ENCODE peak calls at places on chromosomes 1 and 21, in six cellular contexts. L is heart right ventricle, Y is DND-41, S is neural progenitor cell, V is uterus, E is aorta. R is an unnamed sample.

GRCh38 chr1:118842462-118843201 is 145.5 kb downstream of the TBX15 start:
- DNase-seq in L (no peak), Y (no peak), S (peak; percentile 12), V (no peak), E (no peak), R (peak; percentile 31)

GRCh38 chr1:108053291-108054023 is 88.5 kb upstream of the VAV3 start:
- DNase-seq in L (no peak), Y (no peak), S (no peak), V (no peak), E (no peak), R (no peak)

GRCh38 chr1:234212764-234213406 is 160.4 kb upstream of the COA6 start:
- DNase-seq in L (no peak), Y (peak; percentile 76), S (peak; percentile 79), V (no peak), E (no peak), R (no peak)

GRCh38 chr1:151282883-151283725 is 1.0 kb downstream of the ZNF687 start:
- DNase-seq in L (no peak), Y (peak; percentile 34), S (peak; percentile 68), V (peak; percentile 49), E (no peak), R (peak; percentile 38)

GRCh38 chr21:14054682-14055081 is 156.1 kb downstream of the LIPI start:
- DNase-seq in L (peak; percentile 6), Y (no peak), S (no peak), V (no peak), E (no peak), R (no peak)

GRCh38 chr1:88488277-88488676 is 195.8 kb upstream of the PKN2 start:
- DNase-seq in L (no peak), Y (no peak), S (no peak), V (no peak), E (no peak), R (no peak)

GRCh38 chr1:180301135-180301737 is 71.2 kb downstream of the LHX4 start:
- DNase-seq in L (no peak), Y (no peak), S (no peak), V (no peak), E (no peak), R (no peak)

GRCh38 chr1:48208652-48209051 is 13.9 kb upstream of the SLC5A9 start:
- DNase-seq in L (no peak), Y (no peak), S (no peak), V (no peak), E (no peak), R (no peak)

GRCh38 chr1:226034482-226034881 is 28.0 kb upstream of the H3-3A start:
- DNase-seq in L (peak; percentile 83), Y (no peak), S (no peak), V (peak; percentile 74), E (peak; percentile 95), R (peak; percentile 76)

GRCh38 chr1:156026588-156026987 is 5.8 kb upstream of the SSR2 start:
- DNase-seq in L (no peak), Y (no peak), S (no peak), V (no peak), E (no peak), R (no peak)

GRCh38 chr1:58618303-58618702 is 41.3 kb upstream of the TACSTD2 start:
- DNase-seq in L (no peak), Y (no peak), S (no peak), V (peak; percentile 54), E (peak; percentile 79), R (peak; percentile 46)

GRCh38 chr1:240539700-240540414 is 72.1 kb downstream of the GREM2 start:
- DNase-seq in L (no peak), Y (peak; percentile 12), S (no peak), V (no peak), E (no peak), R (no peak)

GRCh38 chr1:117623141-117623540 is 17.3 kb downstream of the TENT5C start:
- DNase-seq in L (no peak), Y (no peak), S (no peak), V (no peak), E (no peak), R (no peak)

DNA sequence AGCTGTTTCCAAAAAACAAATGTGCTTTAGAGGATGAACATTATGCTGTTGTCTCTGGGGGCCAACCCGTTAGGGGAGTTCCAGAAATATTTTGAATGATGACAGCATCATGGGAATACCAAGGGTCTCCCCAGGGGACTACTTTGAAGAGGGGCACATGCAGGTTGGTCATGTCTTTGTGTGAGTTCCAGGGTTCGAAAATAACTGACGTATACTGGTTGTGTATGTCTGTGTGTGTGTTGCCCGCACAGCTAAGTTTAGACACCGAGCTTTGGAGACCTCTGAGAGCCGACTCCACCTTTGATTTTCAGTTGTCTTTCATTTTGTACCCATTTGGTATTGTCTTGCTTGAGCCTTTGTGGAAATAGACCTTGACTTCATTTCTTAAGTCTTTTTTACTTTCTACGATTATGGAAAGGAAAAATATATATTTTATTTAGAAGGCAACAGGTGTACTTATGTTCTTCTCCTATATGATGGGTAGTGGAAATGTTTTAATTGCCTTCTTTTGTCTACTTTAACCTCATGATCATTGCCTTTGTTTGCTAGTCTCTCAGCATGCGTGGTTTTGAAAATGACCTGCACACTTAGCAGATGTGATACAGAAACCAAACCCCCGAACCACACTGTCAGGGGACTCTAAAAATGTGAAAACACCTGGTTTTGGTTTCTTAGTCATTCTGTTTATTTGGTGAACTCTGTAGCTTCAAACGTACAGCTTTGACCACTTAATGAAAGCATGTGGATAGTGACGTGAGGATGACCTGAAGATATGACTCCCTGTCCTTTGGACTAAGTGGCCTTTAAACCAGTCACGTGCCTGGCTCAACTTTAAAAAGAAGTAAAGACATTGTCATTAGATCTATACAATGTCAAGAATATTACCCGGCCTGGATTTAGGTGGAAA is 56.5 kb downstream of the GALNT2 start:
- DNase-seq in L (no peak), Y (peak; percentile 73), S (no peak), V (no peak), E (no peak), R (no peak)
- H3K4me1 ChIP-seq in L (peaks cover 33% of the 10 kb centered on the region), Y (peaks cover 99% of the 10 kb centered on the region), S (peaks cover 26% of the 10 kb centered on the region), V (no peaks in the 10 kb centered on the region), E (peaks cover 10% of the 10 kb centered on the region), R (peaks cover 6% of the 10 kb centered on the region)

DNA sequence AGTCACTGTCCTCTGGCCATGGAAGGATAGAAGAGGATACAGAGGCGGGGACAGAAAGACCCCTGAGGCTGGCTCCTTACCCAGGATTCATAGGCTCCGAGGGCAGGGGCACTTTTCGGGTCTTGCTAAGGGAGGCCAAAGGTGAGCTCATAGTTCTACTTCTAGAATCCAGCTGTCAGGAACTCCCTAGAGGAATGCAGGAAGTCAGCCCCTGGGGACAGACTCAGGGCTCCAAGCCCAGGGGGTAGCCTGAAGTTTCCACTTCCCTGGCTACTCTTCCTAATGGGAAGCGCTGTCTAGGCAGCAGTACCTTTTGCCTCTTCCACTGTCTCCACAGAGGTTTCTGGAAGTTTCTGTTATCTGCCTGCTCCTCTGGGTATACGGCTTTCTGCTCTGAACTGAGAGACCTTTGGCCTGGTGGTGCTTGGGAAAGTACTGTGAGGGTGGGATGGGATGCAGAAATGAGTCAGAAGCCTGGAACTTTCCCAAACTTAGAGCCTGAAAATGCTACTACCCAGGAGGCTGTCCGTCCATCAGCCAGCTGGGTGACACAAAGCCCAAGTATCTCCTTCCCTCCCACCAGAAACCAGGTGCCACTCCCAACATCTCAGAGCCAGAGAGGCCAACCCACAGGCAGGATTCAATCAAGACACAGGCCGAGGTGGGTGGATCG is 3.6 kb downstream of the UBXN11 start:
- DNase-seq in L (no peak), Y (no peak), S (no peak), V (no peak), E (no peak), R (no peak)
- H3K4me1 ChIP-seq in L (peaks cover 24% of the 10 kb centered on the region), Y (peaks cover 26% of the 10 kb centered on the region), S (peaks cover 11% of the 10 kb centered on the region), V (no peaks in the 10 kb centered on the region), E (no peaks in the 10 kb centered on the region), R (peaks cover 4% of the 10 kb centered on the region)

GRCh38 chr1:206591236-206591635 is 21.0 kb downstream of the EIF2D start:
- DNase-seq in L (no peak), Y (no peak), S (no peak), V (no peak), E (no peak), R (no peak)
- H3K4me1 ChIP-seq in L (peaks cover 8% of the 10 kb centered on the region), Y (no peaks in the 10 kb centered on the region), S (peaks cover 9% of the 10 kb centered on the region), V (no peaks in the 10 kb centered on the region), E (no peaks in the 10 kb centered on the region), R (no peaks in the 10 kb centered on the region)

DNA sequence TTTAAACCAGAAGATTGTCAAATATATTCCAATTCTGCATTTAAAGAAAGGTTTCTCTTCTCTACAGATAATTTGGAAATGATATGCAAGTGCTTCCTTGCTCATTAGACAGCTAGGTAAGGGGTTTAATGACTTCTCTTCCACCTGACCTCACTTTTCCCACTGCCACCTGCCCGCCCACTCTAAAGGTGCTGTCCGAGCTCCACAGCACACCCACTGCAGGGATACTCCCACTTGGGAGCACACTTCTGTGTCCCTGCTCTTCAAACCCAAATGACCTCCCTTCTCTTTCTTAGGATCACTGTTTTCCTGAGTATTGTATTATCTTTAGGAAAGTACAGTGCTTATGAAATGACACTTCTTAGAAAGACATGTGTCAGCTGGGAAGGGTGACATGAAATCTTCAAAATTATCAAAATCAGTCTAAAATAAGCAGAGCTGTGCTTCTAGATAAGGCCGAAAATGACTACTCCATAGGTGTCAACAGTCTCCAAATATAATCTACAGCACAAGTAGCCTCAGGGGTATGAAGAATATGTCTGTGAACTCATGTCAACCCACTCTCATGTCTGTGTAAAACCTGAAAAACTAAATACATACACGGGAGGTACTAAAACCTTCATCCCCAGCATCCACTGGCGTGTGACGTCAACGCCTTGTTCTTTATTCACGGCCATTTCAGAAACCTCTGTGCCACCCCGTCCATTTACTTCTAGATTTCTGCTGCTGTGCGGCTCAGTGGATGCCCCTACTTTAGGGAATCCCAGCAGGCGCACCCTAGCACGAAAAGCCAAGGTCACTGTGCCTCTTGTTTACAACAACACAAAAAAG is 71.0 kb downstream of the SLC45A1 start:
- DNase-seq in L (no peak), Y (no peak), S (no peak), V (peak; percentile 3), E (no peak), R (no peak)
- H3K4me1 ChIP-seq in L (peaks cover 91% of the 10 kb centered on the region), Y (no peaks in the 10 kb centered on the region), S (peaks cover 48% of the 10 kb centered on the region), V (peaks cover 13% of the 10 kb centered on the region), E (no peaks in the 10 kb centered on the region), R (peaks cover 18% of the 10 kb centered on the region)

DNA sequence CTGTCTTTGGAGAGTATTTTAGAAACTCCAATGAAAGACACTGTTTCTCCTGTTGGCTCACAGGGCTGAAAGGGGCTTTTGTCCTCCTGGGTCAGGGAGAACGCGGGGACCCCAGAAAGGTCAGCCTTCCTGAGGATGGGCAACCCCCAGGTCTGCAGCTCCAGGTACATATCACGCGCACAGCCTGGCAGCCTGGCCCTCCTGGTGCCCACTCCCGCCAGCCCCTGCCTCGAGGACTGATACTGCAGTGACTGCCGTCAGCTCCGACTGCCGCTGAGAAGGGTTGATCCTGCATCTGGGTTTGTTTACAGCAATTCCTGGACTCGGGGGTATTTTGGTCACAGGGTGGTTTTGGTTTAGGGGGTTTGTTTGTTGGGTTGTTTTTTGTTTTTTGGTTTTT is 58.5 kb downstream of the LACTBL1 start:
- DNase-seq in L (no peak), Y (no peak), S (no peak), V (no peak), E (no peak), R (no peak)
- H3K4me1 ChIP-seq in L (no peaks in the 10 kb centered on the region), Y (no peaks in the 10 kb centered on the region), S (peaks cover 15% of the 10 kb centered on the region), V (no peaks in the 10 kb centered on the region), E (no peaks in the 10 kb centered on the region), R (no peaks in the 10 kb centered on the region)

GRCh38 chr1:96524100-96524499 is 197.5 kb upstream of the PTBP2 start:
- DNase-seq in L (no peak), Y (no peak), S (no peak), V (no peak), E (no peak), R (no peak)
- H3K4me1 ChIP-seq in L (no peaks in the 10 kb centered on the region), Y (no peaks in the 10 kb centered on the region), S (peaks cover 27% of the 10 kb centered on the region), V (no peaks in the 10 kb centered on the region), E (peaks cover 4% of the 10 kb centered on the region), R (no peaks in the 10 kb centered on the region)

R was measured in lung.